ENCODE peak calls at places on chromosomes 1 and 21, in five cellular contexts. C, W, I, M and S are unnamed samples.

GRCh38 chr1:55412060-55412459 is 196.9 kb upstream of the USP24 start:
- DNase-seq in M (no peak), W (no peak), C (no peak), I (no peak), S (no peak)

GRCh38 chr21:41236361-41236973 is 68.5 kb downstream of the BACE2 start:
- DNase-seq in W (no peak), C (no peak), M (no peak), I (no peak), S (no peak)

GRCh38 chr21:36255650-36256047 is 64.3 kb upstream of the MORC3 start:
- DNase-seq in W (no peak), C (no peak), I (no peak), M (no peak), S (no peak)

GRCh38 chr1:216771922-216772321 is 48.7 kb upstream of the ESRRG start:
- DNase-seq in C (no peak), W (no peak), M (no peak), I (no peak), S (no peak)

GRCh38 chr1:182725264-182725965 is 41.0 kb upstream of the RGS8 start:
- DNase-seq in W (no peak), I (no peak), C (no peak), M (no peak), S (no peak)

GRCh38 chr1:5850503-5850902 is 141.7 kb downstream of the NPHP4 start:
- DNase-seq in W (no peak), I (no peak), C (no peak), M (no peak), S (no peak)

GRCh38 chr1:87240661-87241285 is 87.9 kb upstream of the LMO4 start:
- DNase-seq in M (no peak), W (no peak), I (no peak), C (no peak), S (no peak)

GRCh38 chr1:119374208-119374877 is 5.8 kb downstream of the HAO2 start:
- DNase-seq in M (no peak), I (no peak), W (no peak), C (no peak), S (no peak)

GRCh38 chr21:43734131-43734634 is 15.3 kb downstream of the PDXK start:
- DNase-seq in C (no peak), W (no peak), I (no peak), M (peak; percentile 46), S (no peak)

GRCh38 chr1:35488346-35488745 is 68.9 kb downstream of the KIAA0319L start:
- DNase-seq in C (no peak), W (no peak), M (no peak), I (no peak), S (no peak)

GRCh38 chr21:46545363-46545762 is 59.5 kb downstream of the S100B start:
- DNase-seq in C (no peak), W (no peak), I (no peak), M (peak; percentile 2), S (no peak)

GRCh38 chr1:151898519-151898991 is 10.8 kb downstream of the THEM4 start:
- DNase-seq in I (no peak), M (no peak), W (no peak), C (no peak), S (no peak)

GRCh38 chr1:207713529-207713928 is 38.3 kb upstream of the CD46 start:
- DNase-seq in C (no peak), I (no peak), M (no peak), W (no peak), S (no peak)

GRCh38 chr1:228350831-228351781 is 55.5 kb downstream of the TRIM11 start:
- DNase-seq in I (peak; percentile 28), M (no peak), C (peak; percentile 14), W (no peak), S (no peak)

GRCh38 chr1:223233019-223233409 is 90.0 kb upstream of the TLR5 start:
- DNase-seq in M (no peak), I (no peak), C (no peak), W (no peak), S (no peak)

GRCh38 chr1:190259424-190259823 is 218.2 kb downstream of the BRINP3 start:
- DNase-seq in M (no peak), W (no peak), C (no peak), I (no peak), S (no peak)

GRCh38 chr1:46724991-46725735 is 6.2 kb upstream of the EFCAB14 start:
- DNase-seq in I (peak; percentile 56), C (peak; percentile 64), M (peak; percentile 86), W (peak; percentile 67), S (no peak)

GRCh38 chr1:94068096-94068830 is 52.7 kb downstream of the ABCA4 start:
- DNase-seq in C (no peak), W (no peak), I (no peak), M (no peak), S (no peak)

GRCh38 chr1:18923721-18924610 is 21.6 kb upstream of the ALDH4A1 start:
- DNase-seq in C (peak; percentile 89), I (no peak), M (peak; percentile 19), W (no peak), S (no peak)

GRCh38 chr1:114423455-114423854 is 87.5 kb downstream of the TRIM33 start:
- DNase-seq in M (no peak), I (no peak), W (no peak), C (no peak), S (no peak)

GRCh38 chr1:27166351-27166802 is 11.5 kb upstream of the SLC9A1 start:
- DNase-seq in M (no peak), W (no peak), I (no peak), C (no peak), S (no peak)

GRCh38 chr1:229514578-229515275 is 6.6 kb upstream of the NUP133 start:
- DNase-seq in M (peak; percentile 90), C (peak; percentile 69), I (peak; percentile 41), W (peak; percentile 23), S (no peak)

GRCh38 chr1:67390041-67390887 is 39.9 kb downstream of the SERBP1 start:
- DNase-seq in I (no peak), M (no peak), W (peak; percentile 37), C (no peak), S (no peak)

GRCh38 chr1:4693316-4693715 is 38.9 kb downstream of the AJAP1 start:
- DNase-seq in M (no peak), W (no peak), I (no peak), C (no peak), S (no peak)

GRCh38 chr1:4695241-4695640 is 40.8 kb downstream of the AJAP1 start:
- DNase-seq in C (no peak), I (no peak), M (no peak), W (no peak), S (no peak)

GRCh38 chr1:4693891-4694290 is 39.5 kb downstream of the AJAP1 start:
- DNase-seq in I (no peak), W (no peak), M (no peak), C (no peak), S (no peak)

GRCh38 chr1:4696161-4696745 is 41.8 kb downstream of the AJAP1 start:
- DNase-seq in W (no peak), M (no peak), C (no peak), I (no peak), S (no peak)

GRCh38 chr1:4694492-4694891 is 40.1 kb downstream of the AJAP1 start:
- DNase-seq in W (no peak), C (no peak), I (no peak), M (no peak), S (no peak)
- TF ChIP-seq CTCF in W (no peak), C (no peak), I (no peak), M (no peak), S (no peak)

GRCh38 chr1:7515896-7516295 is 255.2 kb upstream of the VAMP3 start:
- DNase-seq in I (no peak), M (no peak), W (no peak), C (no peak), S (no peak)
- TF ChIP-seq CTCF in I (no peak), M (no peak), W (no peak), C (no peak), S (no peak)

DNA sequence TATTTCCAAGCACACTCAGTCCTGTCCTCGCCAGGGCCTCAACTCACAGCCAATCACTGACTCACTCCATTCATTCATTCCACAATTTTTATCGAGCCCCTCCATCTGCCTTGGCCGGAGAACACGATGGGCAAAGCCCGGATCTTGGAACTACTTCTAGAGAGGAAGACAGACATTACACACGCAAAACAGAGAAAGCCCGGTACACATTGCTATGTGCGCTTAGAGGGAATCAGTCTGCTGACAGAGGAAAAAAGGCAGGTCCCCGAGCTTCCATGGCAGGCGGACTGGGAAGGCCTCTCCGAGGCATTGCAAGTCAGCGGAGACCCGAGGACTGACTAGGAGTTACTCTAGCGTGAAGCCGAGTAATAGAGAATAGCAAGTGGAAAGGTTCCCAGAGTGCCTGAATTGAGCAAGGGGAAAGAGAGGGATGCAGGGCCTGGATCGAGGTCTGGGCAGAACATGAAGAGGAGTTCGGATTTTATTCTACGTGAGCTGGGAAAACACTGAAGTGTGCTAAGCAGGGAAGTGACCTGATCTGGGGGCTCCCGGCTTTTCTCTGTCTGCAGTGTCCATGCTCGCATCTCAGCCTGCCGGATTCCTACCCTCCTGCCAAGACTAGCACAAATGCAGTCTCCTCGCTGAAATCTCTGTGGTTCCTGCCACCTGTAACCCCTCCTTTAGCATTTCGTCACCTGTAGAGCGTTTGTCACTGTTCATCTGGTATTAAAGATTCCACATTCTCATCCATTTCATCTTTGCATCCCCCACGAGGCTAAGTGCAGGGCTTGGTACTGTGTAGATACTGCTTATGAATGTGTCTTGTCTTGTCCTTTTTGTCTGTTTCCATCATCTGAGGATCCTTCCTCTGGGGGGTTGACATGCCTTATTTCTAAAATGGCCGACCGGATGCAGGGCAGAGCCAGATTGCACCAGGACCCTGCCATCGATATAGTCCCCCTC is 54.0 kb upstream of the DNAJC6 start:
- DNase-seq in M (peak; percentile 40), C (peak; percentile 39), I (no peak), W (no peak), S (no peak)
- TF ChIP-seq CTCF in M (no peak), C (no peak), I (no peak), W (no peak), S (no peak)

GRCh38 chr1:17439250-17440073 is at the start of gene RCC2:
- DNase-seq in I (peak; percentile 68), M (peak; percentile 71), C (peak; percentile 68), W (peak; percentile 58), S (peak; percentile 81)
- TF ChIP-seq CTCF in I (peak; percentile 6), M (peak; percentile 9), C (no peak), W (no peak), S (peak; percentile 47)

GRCh38 chr21:32612999-32613337 is 791 bp upstream of the CFAP298 start:
- DNase-seq in M (no peak), I (no peak), C (no peak), W (no peak), S (no peak)

GRCh38 chr21:32612075-32612998 is at the start of gene CFAP298:
- DNase-seq in W (peak; percentile 89), M (peak; percentile 91), I (peak; percentile 90), C (peak; percentile 86), S (peak; percentile 85)

GRCh38 chr21:32613436-32614043 is 1.4 kb upstream of the CFAP298 start:
- DNase-seq in C (no peak), M (no peak), I (no peak), W (no peak), S (no peak)

DNA sequence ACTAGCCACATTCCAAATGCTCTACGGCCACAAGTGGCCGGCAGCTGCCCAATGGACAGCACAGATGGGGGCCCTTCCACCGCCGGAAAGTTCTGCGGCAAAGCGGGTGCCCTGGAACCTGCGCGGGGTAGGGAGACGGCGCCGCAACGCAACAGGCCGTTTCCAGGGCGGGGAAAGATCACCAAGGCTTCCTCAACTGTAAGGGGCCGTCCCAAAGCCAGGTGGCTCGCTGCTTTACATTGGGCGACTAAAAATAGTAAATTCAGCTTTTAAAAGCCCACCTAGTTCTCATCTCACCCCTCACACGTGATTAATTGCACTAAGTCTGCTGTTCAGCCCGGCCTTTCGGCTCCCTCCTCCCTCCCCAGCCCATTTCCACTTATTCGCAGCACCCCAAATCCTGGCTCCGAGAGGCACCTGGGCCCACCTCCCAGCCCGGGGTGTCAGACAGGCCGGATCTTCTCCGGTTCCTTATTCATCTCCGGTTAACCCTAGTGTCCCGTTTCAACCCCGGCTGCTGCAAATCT is 643 bp downstream of the CFAP298 start:
- DNase-seq in C (peak; percentile 59), W (no peak), M (peak; percentile 21), I (no peak), S (peak; percentile 62)
- TF ChIP-seq CTCF in C (no peak), W (no peak), M (no peak), I (no peak), S (no peak)